ENCODE peak calls at places on chromosomes 3 and 15, in nine cellular contexts. G is H9, V is ovary, C is upper lobe of right lung, D is stomach, F is mucosa of descending colon, T is transverse colon, U is A549, Y is tibial artery. M is an unnamed sample.

GRCh38 chr15:39312984-39313383 is 267.9 kb upstream of the THBS1 start:
- DNase-seq in G (no peak), V (no peak), C (no peak), D (no peak), F (peak; percentile 33), T (peak; percentile 63), U (no peak), Y (no peak), M (peak; percentile 43)

GRCh38 chr3:103977417-103977816 is 1389.3 kb upstream of the ALCAM start:
- DNase-seq in G (no peak), V (no peak), C (no peak), D (no peak), F (no peak), T (no peak), U (no peak), Y (no peak), M (no peak)

GRCh38 chr15:92023971-92024370 is 170.5 kb downstream of the SLCO3A1 start:
- DNase-seq in G (no peak), V (no peak), C (no peak), D (no peak), F (no peak), T (no peak), U (no peak), Y (no peak), M (no peak)

GRCh38 chr3:182920515-182921084 is 59.7 kb downstream of the DCUN1D1 start:
- DNase-seq in G (peak; percentile 69), V (no peak), C (no peak), D (no peak), F (no peak), T (no peak), U (peak; percentile 18), Y (no peak), M (peak; percentile 56)

GRCh38 chr3:42655331-42655888 is 1.9 kb downstream of the ZBTB47 start:
- DNase-seq in G (peak; percentile 38), V (peak; percentile 51), C (peak; percentile 68), D (peak; percentile 42), F (no peak), T (no peak), U (no peak), Y (peak; percentile 80), M (peak; percentile 33)

GRCh38 chr3:103083848-103084631 is 649.2 kb downstream of the ZPLD1 start:
- DNase-seq in G (no peak), V (no peak), C (no peak), D (no peak), F (no peak), T (no peak), U (no peak), Y (no peak), M (no peak)

GRCh38 chr3:43288850-43289249 is 2.5 kb downstream of the SNRK start:
- DNase-seq in G (no peak), V (no peak), C (no peak), D (no peak), F (no peak), T (no peak), U (no peak), Y (no peak), M (no peak)

GRCh38 chr15:68114356-68114755 is 60.2 kb downstream of the PIAS1 start:
- DNase-seq in G (no peak), V (no peak), C (no peak), D (no peak), F (no peak), T (no peak), U (no peak), Y (no peak), M (no peak)

GRCh38 chr3:59482001-59482400 is 432.2 kb upstream of the CFAP20DC start:
- DNase-seq in G (no peak), V (no peak), C (no peak), D (no peak), F (no peak), T (no peak), U (no peak), Y (no peak), M (no peak)

GRCh38 chr3:129277829-129278271 is 820 bp upstream of the HMCES start:
- DNase-seq in G (peak; percentile 39), V (peak; percentile 17), C (no peak), D (no peak), F (peak; percentile 47), T (peak; percentile 19), U (no peak), Y (peak; percentile 62), M (no peak)

GRCh38 chr15:69652906-69653305 is 200.3 kb downstream of the RPLP1 start:
- DNase-seq in G (peak; percentile 14), V (no peak), C (no peak), D (no peak), F (no peak), T (no peak), U (no peak), Y (no peak), M (no peak)
- TF ChIP-seq CTCF in G (no peak), V (no peak), C (no peak), D (no peak), F (no peak), T (no peak), U (no peak), Y (peak; percentile 67), M (no peak)

GRCh38 chr3:156681003-156681402 is 6.6 kb downstream of the TIPARP start:
- DNase-seq in G (peak; percentile 46), V (no peak), C (no peak), D (peak; percentile 50), F (no peak), T (peak; percentile 28), U (peak; percentile 15), Y (no peak), M (no peak)
- H3K4me1 ChIP-seq in G (no peaks in the 10 kb centered on the region), V (peaks cover 11% of the 10 kb centered on the region), C (peaks cover 95% of the 10 kb centered on the region), D (peaks cover 38% of the 10 kb centered on the region), F (peaks cover 63% of the 10 kb centered on the region), T (peaks cover 94% of the 10 kb centered on the region), U (peaks cover 83% of the 10 kb centered on the region), Y (peaks cover 98% of the 10 kb centered on the region), M (peaks cover 81% of the 10 kb centered on the region)

DNA sequence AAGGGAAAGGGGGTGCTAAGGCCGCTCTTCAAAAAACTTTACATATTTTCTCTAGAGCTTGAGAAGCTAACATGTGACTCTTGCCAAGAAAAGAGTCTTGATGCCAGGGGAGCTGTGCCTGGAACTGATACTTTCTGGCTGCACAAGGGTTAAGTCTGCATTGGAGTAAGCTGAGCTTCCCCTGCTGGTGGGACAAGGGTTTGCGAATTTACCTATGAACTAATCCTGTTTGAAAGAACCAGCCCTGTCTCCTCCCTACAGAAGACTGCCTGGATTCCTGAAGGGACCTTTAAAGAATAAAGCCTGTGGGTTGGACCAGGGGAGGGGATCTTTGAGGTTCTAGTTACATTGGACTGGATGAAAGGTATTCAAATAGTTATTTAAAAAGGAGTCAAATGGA is 58.3 kb upstream of the EPHA3 start:
- DNase-seq in G (peak; percentile 73), V (no peak), C (no peak), D (no peak), F (no peak), T (no peak), U (no peak), Y (no peak), M (no peak)
- TF ChIP-seq CTCF in G (peak; percentile 73), V (no peak), C (no peak), D (no peak), F (no peak), T (no peak), U (no peak), Y (no peak), M (no peak)

DNA sequence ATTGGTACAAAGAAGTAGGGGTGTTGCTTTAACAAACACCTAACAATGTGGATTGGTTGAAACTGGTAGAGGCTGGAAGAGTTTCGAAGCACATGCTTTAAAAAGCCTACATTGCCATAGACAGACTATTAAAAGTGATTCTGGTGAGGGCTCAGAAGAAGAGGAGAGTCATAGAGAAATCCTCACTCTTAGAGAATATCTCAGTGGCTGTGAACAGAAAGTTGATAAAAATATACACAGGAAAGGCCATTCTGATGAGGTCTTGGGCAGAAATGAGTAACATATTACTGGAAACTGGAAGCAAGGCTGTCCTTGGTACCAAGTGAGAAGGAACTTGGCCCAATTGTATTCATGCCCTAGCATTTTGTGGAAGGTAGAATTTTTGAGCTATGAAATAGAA is 173.7 kb upstream of the CRBN start:
- DNase-seq in G (no peak), V (no peak), C (no peak), D (no peak), F (no peak), T (no peak), U (no peak), Y (no peak), M (no peak)
- H3K4me1 ChIP-seq in G (no peaks in the 10 kb centered on the region), V (no peaks in the 10 kb centered on the region), C (no peaks in the 10 kb centered on the region), D (no peaks in the 10 kb centered on the region), F (no peaks in the 10 kb centered on the region), T (no peaks in the 10 kb centered on the region), U (no peaks in the 10 kb centered on the region), Y (peaks cover 8% of the 10 kb centered on the region), M (no peaks in the 10 kb centered on the region)

DNA sequence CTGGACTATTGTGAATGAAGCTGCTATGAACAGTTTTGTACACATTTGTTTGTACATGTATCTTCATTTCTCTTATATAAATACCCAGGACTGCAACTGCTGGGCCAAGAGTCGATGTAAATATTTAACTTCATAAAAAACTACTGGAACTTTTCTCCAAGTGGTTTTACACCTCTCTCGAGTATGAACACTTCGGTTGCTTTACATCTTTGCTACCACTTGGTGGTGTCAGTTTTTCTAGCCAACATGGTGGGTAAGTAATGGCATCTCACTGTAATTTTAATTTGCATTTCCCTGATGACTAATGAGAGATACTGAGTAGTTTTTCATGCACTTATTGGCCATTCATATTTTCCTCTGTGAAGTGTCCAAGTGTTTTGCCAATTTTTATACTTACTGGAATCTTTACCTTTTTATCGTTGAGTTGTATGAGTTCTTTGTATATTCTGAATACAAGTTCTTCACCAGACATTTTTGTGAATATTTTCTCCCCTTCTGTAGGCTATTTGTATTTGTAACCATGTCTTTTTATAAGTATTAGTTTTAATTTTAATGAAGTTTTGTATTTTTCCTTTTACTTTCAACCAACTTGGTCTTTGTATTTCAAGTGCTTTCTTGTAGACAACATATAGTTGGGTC is 44.4 kb downstream of the PCOLCE2 start:
- DNase-seq in G (no peak), V (no peak), C (no peak), D (no peak), F (no peak), T (no peak), U (peak; percentile 60), Y (no peak), M (no peak)
- TF ChIP-seq CTCF in G (peak; percentile 68), V (no peak), C (peak; percentile 49), D (no peak), F (no peak), T (no peak), U (peak; percentile 50), Y (no peak), M (no peak)

DNA sequence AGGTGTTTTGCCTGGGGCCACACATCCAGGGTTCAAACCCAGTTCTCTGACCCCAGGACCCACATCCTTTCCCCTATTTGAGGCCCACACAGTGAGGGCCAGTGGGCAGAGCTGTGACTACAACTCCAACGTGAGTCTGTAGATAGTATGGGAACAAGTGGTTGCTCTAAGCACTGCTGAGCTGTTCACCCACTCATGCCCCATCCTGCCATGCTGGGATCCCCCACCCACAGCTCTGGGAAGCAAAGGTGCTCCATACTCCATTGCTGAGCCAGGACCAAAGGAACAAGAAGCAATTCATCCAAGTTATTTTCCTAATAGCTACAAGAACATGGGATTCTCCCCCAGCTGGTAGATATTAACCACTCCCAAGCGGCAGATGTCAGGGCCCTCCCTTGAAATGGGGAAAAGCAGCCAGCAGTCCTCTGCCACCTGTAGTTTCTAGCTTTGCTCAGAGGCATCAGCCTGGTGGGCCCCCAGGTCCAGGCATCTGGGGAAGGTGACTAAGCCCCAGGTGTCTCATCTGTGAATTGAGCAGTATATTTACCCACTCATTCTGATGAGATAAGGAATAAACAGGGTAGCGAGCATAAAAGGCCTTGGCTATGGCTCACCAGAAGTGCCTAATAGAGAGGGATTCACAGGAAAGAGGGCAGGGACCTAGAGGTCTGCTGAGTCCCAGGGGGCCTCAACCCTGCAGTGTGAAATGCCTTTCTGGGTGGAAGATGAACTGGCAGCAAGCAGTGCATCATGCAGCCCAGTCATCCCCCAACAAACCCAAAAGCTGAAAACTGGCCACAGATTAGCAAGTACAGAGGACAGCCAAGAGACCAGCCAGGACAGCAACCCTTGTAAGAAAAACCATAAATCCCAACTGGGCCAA is 33.4 kb downstream of the POC1A start:
- DNase-seq in G (no peak), V (no peak), C (no peak), D (no peak), F (no peak), T (no peak), U (no peak), Y (no peak), M (no peak)
- H3K4me1 ChIP-seq in G (no peaks in the 10 kb centered on the region), V (peaks cover 1% of the 10 kb centered on the region), C (peaks cover 34% of the 10 kb centered on the region), D (peaks cover 4% of the 10 kb centered on the region), F (no peaks in the 10 kb centered on the region), T (peaks cover 8% of the 10 kb centered on the region), U (no peaks in the 10 kb centered on the region), Y (peaks cover 7% of the 10 kb centered on the region), M (peaks cover 36% of the 10 kb centered on the region)